ENCODE peak calls at places on chromosomes 5 and 9, in seven cellular contexts. S is cardiac muscle cell; V is stimulated activated CD4-positive, alpha-beta T cell treated with anti-CD3 and anti-CD28 coated beads, Interleukin-1b, Interleukin-23, amount 100 ng/mL, for 1 hour; L is colonic mucosa; K is activated CD4-positive, alpha-beta T cell treated with anti-CD3 and anti-CD28 coated beads, Interleukin-2, amount 10 ng/mL, durations not matched to agents 7 days and 5 days; H is endothelial cell; O is kidney. F is an unnamed sample.

GRCh38 chr9:133914483-133915342 is 77.4 kb downstream of the VAV2 start:
- DNase-seq in S (no peak), V (no peak), L (no peak), K (no peak), H (no peak), O (no peak), F (no peak)

GRCh38 chr9:70589571-70590263 is 175.3 kb upstream of the KLF9 start:
- DNase-seq in S (no peak), V (no peak), L (no peak), K (no peak), H (no peak), O (no peak), F (no peak)

GRCh38 chr5:155773680-155774079 is 553.3 kb upstream of the SGCD start:
- DNase-seq in S (no peak), V (no peak), L (no peak), K (no peak), H (no peak), O (peak), F (no peak)

GRCh38 chr5:60487885-60488425 is 212.0 kb downstream of the DEPDC1B start:
- DNase-seq in S (no peak), V (no peak), L (peak), K (no peak), H (no peak), O (no peak), F (no peak)

GRCh38 chr5:42912184-42912766 is 100.6 kb upstream of the SELENOP start:
- DNase-seq in S (peak), V (peak), L (no peak), K (peak), H (peak), O (no peak), F (peak)

GRCh38 chr9:113590991-113591898 is 127.7 kb downstream of the RGS3 start:
- DNase-seq in S (peak), V (peak), L (peak), K (peak), H (peak), O (peak), F (no peak)

GRCh38 chr9:94882953-94883641 is 156.6 kb downstream of the AOPEP start:
- DNase-seq in S (peak), V (no peak), L (no peak), K (no peak), H (no peak), O (no peak), F (no peak)

GRCh38 chr5:152688561-152689274 is 283.6 kb upstream of the NMUR2 start:
- DNase-seq in S (no peak), V (no peak), L (no peak), K (no peak), H (no peak), O (peak), F (peak)

GRCh38 chr5:134141346-134142050 is 27.0 kb downstream of the TCF7 start:
- DNase-seq in S (no peak), V (no peak), L (no peak), K (peak), H (peak), O (peak), F (no peak)

GRCh38 chr5:167852515-167852914 is 438.9 kb upstream of the WWC1 start:
- DNase-seq in S (no peak), V (no peak), L (no peak), K (no peak), H (no peak), O (no peak), F (no peak)

GRCh38 chr9:14379280-14379679 is 65.3 kb upstream of the NFIB start:
- DNase-seq in S (no peak), V (no peak), L (no peak), K (no peak), H (no peak), O (no peak), F (no peak)

GRCh38 chr5:165559645-165560044 is 2054.2 kb downstream of the MAT2B start:
- DNase-seq in S (no peak), V (no peak), L (no peak), K (no peak), H (no peak), O (no peak), F (no peak)

GRCh38 chr9:108374606-108375005 is 481.2 kb downstream of the ACTL7B start:
- DNase-seq in S (no peak), V (no peak), L (no peak), K (no peak), H (no peak), O (no peak), F (no peak)

GRCh38 chr9:117703538-117703937 is 665 bp upstream of the TLR4 start:
- DNase-seq in S (no peak), V (no peak), L (no peak), K (no peak), H (no peak), O (no peak), F (no peak)

GRCh38 chr5:138775034-138775433 is 21.8 kb downstream of the CTNNA1 start:
- DNase-seq in S (no peak), V (no peak), L (no peak), K (no peak), H (no peak), O (no peak), F (no peak)

GRCh38 chr5:131747180-131748105 is 49.4 kb downstream of the FNIP1 start:
- DNase-seq in S (no peak), V (no peak), L (no peak), K (peak), H (no peak), O (no peak), F (no peak)

GRCh38 chr9:16442622-16443021 is 427.8 kb downstream of the BNC2 start:
- DNase-seq in S (no peak), V (no peak), L (no peak), K (no peak), H (no peak), O (peak), F (no peak)

GRCh38 chr9:107888773-107889227 is 399.2 kb upstream of the KLF4 start:
- DNase-seq in S (no peak), V (no peak), L (no peak), K (no peak), H (no peak), O (no peak), F (no peak)

GRCh38 chr5:147412561-147412960 is 97.3 kb downstream of the DPYSL3 start:
- DNase-seq in S (no peak), V (no peak), L (no peak), K (no peak), H (no peak), O (no peak), F (no peak)